ENCODE peak calls at places on chromosomes 7 and 10, in six cellular contexts. N is GM12865; B is lower lobe of right lung; S is coronary artery; X is CD4-positive, alpha-beta T cell; A is cardiac fibroblast. K is an unnamed sample.

GRCh38 chr7:16465469-16466086 is at the start of gene SOSTDC1:
- DNase-seq in X (no peak), B (no peak), N (no peak), A (peak; percentile 10), S (no peak), K (no peak)

GRCh38 chr7:94698275-94698674 is 42.3 kb upstream of the SGCE start:
- DNase-seq in X (no peak), A (peak; percentile 87), N (no peak), S (no peak), B (no peak), K (no peak)

GRCh38 chr7:12069757-12070156 is 141.3 kb upstream of the TMEM106B start:
- DNase-seq in B (no peak), X (no peak), N (no peak), A (no peak), S (no peak), K (no peak)

GRCh38 chr7:21507627-21508343 is 35.1 kb upstream of the DNAH11 start:
- DNase-seq in N (peak; percentile 17), X (no peak), A (peak; percentile 57), B (no peak), S (no peak), K (no peak)

GRCh38 chr7:151917791-151918311 is 38.4 kb upstream of the GALNTL5 start:
- DNase-seq in S (peak; percentile 46), B (no peak), N (no peak), A (no peak), X (no peak), K (no peak)

GRCh38 chr7:123682690-123683089 is 27.0 kb downstream of the LMOD2 start:
- DNase-seq in A (peak; percentile 83), X (no peak), B (no peak), S (no peak), N (peak; percentile 58), K (no peak)

GRCh38 chr7:21967500-21968099 is 21.9 kb upstream of the CDCA7L start:
- DNase-seq in A (peak; percentile 4), N (peak; percentile 44), B (no peak), X (no peak), S (no peak), K (no peak)

GRCh38 chr7:112537822-112538221 is 57.0 kb downstream of the LSMEM1 start:
- DNase-seq in B (no peak), S (no peak), X (no peak), N (no peak), A (no peak), K (no peak)

GRCh38 chr10:930415-931325 is 835 bp downstream of the LARP4B start:
- DNase-seq in B (peak; percentile 79), N (peak; percentile 55), A (peak; percentile 24), S (no peak), X (no peak), K (no peak)

GRCh38 chr7:37311282-37311868 is 137.3 kb downstream of the ELMO1 start:
- DNase-seq in A (peak; percentile 42), N (no peak), S (no peak), X (no peak), B (peak; percentile 58), K (no peak)

GRCh38 chr10:69124558-69125121 is 662 bp downstream of the VPS26A start:
- DNase-seq in N (peak; percentile 71), S (peak; percentile 77), X (peak; percentile 30), B (peak; percentile 62), A (peak; percentile 64), K (no peak)

GRCh38 chr10:29469481-29470354 is 165.1 kb downstream of the SVIL start:
- DNase-seq in S (peak; percentile 65), A (no peak), B (no peak), X (no peak), N (no peak), K (no peak)

GRCh38 chr7:142459557-142459963 is 201.7 kb upstream of the PRSS58 start:
- DNase-seq in N (peak; percentile 61), A (peak; percentile 79), X (no peak), B (no peak), S (no peak), K (no peak)

GRCh38 chr10:95049919-95050318 is 19.4 kb downstream of the CYP2C8 start:
- DNase-seq in B (no peak), A (no peak), X (no peak), N (no peak), S (no peak), K (no peak)

GRCh38 chr7:85426487-85426960 is 239.7 kb upstream of the SEMA3D start:
- DNase-seq in N (no peak), B (peak; percentile 39), X (no peak), S (no peak), A (peak; percentile 26), K (no peak)

GRCh38 chr10:5089869-5090268 is 4.3 kb upstream of the AKR1C3 start:
- DNase-seq in X (no peak), B (no peak), A (peak; percentile 41), N (peak; percentile 38), S (no peak), K (no peak)

DNA sequence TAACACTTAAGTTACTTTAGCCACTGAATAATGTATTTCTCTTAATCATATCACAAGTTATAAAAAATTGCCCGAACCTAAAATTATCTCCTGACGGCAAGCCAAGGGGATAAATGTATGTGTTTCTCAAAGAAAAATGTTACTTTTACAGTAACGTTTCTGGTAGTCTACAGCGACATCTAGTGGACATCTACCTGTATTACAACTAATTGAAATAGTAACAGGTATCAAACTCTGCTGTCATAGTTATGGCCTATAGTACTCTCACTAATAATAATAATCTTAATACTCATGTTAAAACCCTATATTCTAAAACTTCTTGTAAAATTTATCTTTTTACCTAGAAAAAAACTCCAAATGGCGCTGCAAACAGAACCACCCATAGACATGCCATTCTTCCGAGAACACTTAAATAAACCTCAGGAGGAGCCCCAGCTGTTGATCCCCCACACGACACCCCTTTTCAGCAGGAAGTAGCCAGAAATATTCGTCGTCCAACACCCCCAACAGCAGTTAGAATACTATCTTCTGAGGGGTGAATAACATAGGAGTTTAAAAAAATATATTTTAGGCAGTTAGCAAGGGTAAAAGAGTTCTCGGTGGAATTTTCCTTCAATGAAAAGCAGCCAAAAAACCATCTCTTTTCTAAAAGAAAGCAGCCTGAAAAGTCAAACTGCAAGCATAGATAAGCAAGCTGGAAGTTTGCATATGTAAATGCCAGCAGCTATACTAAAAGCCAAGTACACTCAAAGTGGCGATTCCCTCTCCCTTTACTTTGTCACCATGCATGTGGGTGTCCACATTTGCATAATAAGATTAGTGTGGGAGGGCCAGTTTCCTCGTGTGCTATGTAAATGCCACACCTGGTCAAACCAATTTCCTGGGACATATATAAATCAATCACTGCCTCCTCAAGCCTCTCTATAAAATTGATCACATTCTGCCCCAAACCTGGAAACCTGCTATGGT is 40.5 kb upstream of the ZNF107 start:
- DNase-seq in B (no peak), X (no peak), S (no peak), A (no peak), N (peak; percentile 6), K (no peak)
- TF ChIP-seq CTCF in B (peak; percentile 78), X (peak; percentile 88), S (peak; percentile 49), A (peak; percentile 51), N (peak; percentile 41), K (peak; percentile 77)

GRCh38 chr7:127379642-127380041 is 12.9 kb downstream of the ZNF800 start:
- DNase-seq in X (no peak), S (no peak), N (no peak), B (no peak), A (no peak), K (no peak)

GRCh38 chr7:127380479-127380878 is 12.0 kb downstream of the ZNF800 start:
- DNase-seq in S (no peak), N (no peak), A (no peak), B (no peak), X (no peak), K (no peak)

GRCh38 chr7:127387974-127388373 is 4.5 kb downstream of the ZNF800 start:
- DNase-seq in X (no peak), N (no peak), A (no peak), S (no peak), B (no peak), K (no peak)

GRCh38 chr7:127382301-127383085 is 10.0 kb downstream of the ZNF800 start:
- DNase-seq in S (no peak), B (no peak), X (no peak), A (no peak), N (no peak), K (no peak)

DNA sequence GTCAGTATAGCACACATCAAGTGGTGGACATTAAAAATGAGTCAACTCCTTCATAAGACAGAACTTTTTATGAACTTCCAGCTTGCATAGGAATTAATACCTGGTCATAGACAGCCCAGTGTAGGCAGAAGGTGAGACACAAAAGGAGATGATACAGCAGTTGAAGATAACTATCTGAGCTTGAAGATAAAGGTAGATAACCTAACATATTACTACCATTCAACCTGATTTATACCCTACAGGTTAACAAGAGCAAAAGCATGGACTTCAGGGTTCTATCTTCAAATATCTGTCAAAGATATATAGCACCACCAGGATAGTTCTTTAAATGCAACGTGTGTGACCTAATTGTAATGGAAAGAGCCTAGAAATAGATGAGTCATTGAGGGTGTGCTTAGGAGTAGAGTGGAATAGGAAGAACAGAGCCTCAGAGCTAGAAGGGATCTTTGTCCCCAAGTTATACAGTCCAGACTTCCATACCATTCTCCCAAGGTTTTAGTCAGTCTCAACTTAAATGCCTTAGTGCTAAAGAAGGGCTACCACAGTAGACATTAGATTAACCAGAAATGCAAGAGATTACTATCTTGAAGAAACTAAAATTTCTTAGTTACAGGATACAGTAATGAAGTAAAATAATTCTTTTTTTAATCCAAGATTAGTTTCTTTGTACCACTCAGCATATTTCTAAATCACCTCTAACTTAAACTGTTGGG is 9.2 kb downstream of the ZNF800 start:
- DNase-seq in A (peak; percentile 10), B (no peak), N (no peak), S (no peak), X (no peak), K (no peak)
- TF ChIP-seq CTCF in A (no peak), B (no peak), N (no peak), S (no peak), X (no peak), K (no peak)

GRCh38 chr10:79155301-79156081 is 86.7 kb downstream of the ZMIZ1 start:
- DNase-seq in A (no peak), B (no peak), N (no peak), X (no peak), S (no peak), K (no peak)
- TF ChIP-seq CTCF in A (no peak), B (no peak), N (no peak), X (no peak), S (no peak), K (peak; percentile 27)

DNA sequence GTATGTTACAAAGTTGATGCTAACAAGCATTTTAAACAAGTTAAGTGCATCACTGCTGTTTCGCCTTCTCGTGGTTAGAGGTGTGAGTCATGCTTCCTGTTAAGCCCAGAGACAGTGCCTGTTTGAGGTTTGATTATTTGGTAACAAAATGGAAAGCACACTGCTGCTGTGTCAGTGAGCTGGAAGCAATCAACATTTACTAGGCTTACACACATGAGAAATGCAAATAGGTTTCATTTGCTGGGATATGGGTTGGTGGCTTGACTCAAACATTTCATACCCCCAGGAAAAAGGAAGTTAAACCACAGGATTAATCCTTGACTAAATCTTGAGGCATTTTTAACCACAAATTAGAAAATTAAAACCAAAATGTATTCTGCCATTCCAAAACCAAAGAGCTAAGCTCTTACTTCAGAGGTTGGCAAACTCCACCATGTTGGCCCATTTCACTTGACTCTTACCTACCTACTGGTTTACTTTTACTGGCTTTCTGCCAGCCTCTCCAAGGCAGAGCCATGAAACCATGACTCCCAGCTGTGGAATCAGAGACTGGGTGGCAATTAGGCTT is 139.2 kb downstream of the ETV1 start:
- DNase-seq in N (peak; percentile 44), X (peak; percentile 23), B (no peak), A (peak; percentile 93), S (no peak), K (no peak)
- TF ChIP-seq CTCF in N (no peak), X (no peak), B (no peak), A (no peak), S (no peak), K (no peak)

GRCh38 chr7:1812693-1813393 is 142.8 kb downstream of the ELFN1 start:
- DNase-seq in A (no peak), X (no peak), N (no peak), S (no peak), B (no peak), K (peak; percentile 81)
- TF ChIP-seq CTCF in A (peak; percentile 12), X (no peak), N (no peak), S (no peak), B (no peak), K (peak; percentile 21)